ENCODE peak calls at places on chromosomes 2 and 18, in six cellular contexts. H, W, P, O, A and G are unnamed samples.

GRCh38 chr2:24643051-24643450 is 150.1 kb downstream of the PTRHD1 start:
- DNase-seq in O (no peak), H (no peak), P (no peak), W (no peak), A (no peak), G (no peak)

GRCh38 chr2:152942940-152943440 is 224.6 kb downstream of the ARL6IP6 start:
- DNase-seq in P (no peak), H (no peak), W (no peak), A (no peak), O (no peak), G (no peak)

GRCh38 chr2:8475349-8476045 is 206.4 kb upstream of the ID2 start:
- DNase-seq in P (no peak), W (no peak), A (no peak), O (no peak), H (no peak), G (no peak)

GRCh38 chr2:31735716-31736115 is 155.0 kb upstream of the SRD5A2 start:
- DNase-seq in O (no peak), W (no peak), H (no peak), P (no peak), A (no peak), G (no peak)

GRCh38 chr2:176879596-176879995 is 333.0 kb upstream of the HNRNPA3 start:
- DNase-seq in H (no peak), P (no peak), A (no peak), W (no peak), O (no peak), G (no peak)

GRCh38 chr2:30584116-30584515 is 137.1 kb downstream of the LCLAT1 start:
- DNase-seq in O (no peak), W (no peak), A (no peak), H (no peak), P (no peak), G (no peak)

GRCh38 chr2:178241852-178242551 is 47.7 kb downstream of the OSBPL6 start:
- DNase-seq in O (no peak), W (no peak), P (peak), A (peak), H (peak), G (peak)

GRCh38 chr2:112923237-112923966 is 12.4 kb downstream of the IL37 start:
- DNase-seq in H (no peak), A (no peak), O (no peak), P (no peak), W (no peak), G (no peak)

GRCh38 chr18:63233334-63233733 is 86.2 kb downstream of the BCL2 start:
- DNase-seq in P (no peak), O (no peak), W (no peak), A (no peak), H (no peak), G (no peak)

GRCh38 chr18:23033079-23033478 is 100.0 kb downstream of the RBBP8 start:
- DNase-seq in A (peak), W (no peak), P (no peak), H (no peak), O (no peak), G (no peak)

GRCh38 chr2:211331736-211332135 is 775.3 kb downstream of the CPS1 start:
- DNase-seq in H (no peak), O (no peak), P (no peak), W (no peak), A (no peak), G (no peak)

GRCh38 chr18:39839782-39840181 is 2115.3 kb upstream of the PIK3C3 start:
- DNase-seq in H (no peak), P (no peak), A (no peak), W (no peak), O (no peak), G (no peak)

GRCh38 chr18:11387880-11388279 is 221.5 kb upstream of the SLC35G4 start:
- DNase-seq in P (peak), A (peak), W (peak), H (no peak), O (no peak), G (no peak)

GRCh38 chr2:7721413-7721995 is 804.3 kb downstream of the RNF144A start:
- DNase-seq in O (no peak), A (no peak), W (no peak), H (no peak), P (no peak), G (no peak)

GRCh38 chr2:231200805-231201474 is 2.5 kb downstream of the ARMC9 start:
- DNase-seq in O (no peak), W (no peak), H (no peak), P (no peak), A (no peak), G (no peak)

GRCh38 chr2:146467425-146467824 is 1377.4 kb upstream of the ACVR2A start:
- DNase-seq in O (no peak), H (no peak), A (no peak), W (no peak), P (no peak), G (no peak)

GRCh38 chr18:44859751-44860458 is 179.2 kb downstream of the SETBP1 start:
- DNase-seq in H (no peak), O (no peak), W (no peak), P (no peak), A (no peak), G (no peak)

GRCh38 chr2:99398303-99398702 is 61.1 kb downstream of the EIF5B start:
- DNase-seq in P (no peak), O (no peak), W (no peak), H (no peak), A (no peak), G (no peak)

GRCh38 chr2:128901572-128902391 is 583.1 kb upstream of the HS6ST1 start:
- DNase-seq in W (no peak), O (no peak), A (no peak), P (no peak), H (no peak), G (no peak)

GRCh38 chr2:220660277-220661155 is 911.6 kb downstream of the EPHA4 start:
- DNase-seq in W (no peak), A (peak), H (no peak), P (no peak), O (no peak), G (no peak)

GRCh38 chr18:58231930-58232329 is 187.9 kb downstream of the NEDD4L start:
- DNase-seq in O (no peak), A (peak), W (no peak), P (peak), H (no peak), G (no peak)

GRCh38 chr18:67425724-67426123 is 90.8 kb downstream of the DSEL start:
- DNase-seq in H (no peak), A (no peak), P (no peak), O (no peak), W (no peak), G (no peak)

GRCh38 chr18:79405019-79405780 is 9.5 kb downstream of the NFATC1 start:
- DNase-seq in A (no peak), P (no peak), W (no peak), O (no peak), H (no peak), G (no peak)

GRCh38 chr2:119383410-119384140 is 16.8 kb downstream of the DBI start:
- DNase-seq in P (peak), A (no peak), W (no peak), H (no peak), O (no peak), G (no peak)

GRCh38 chr18:60663060-60663989 is 290.8 kb upstream of the MC4R start:
- DNase-seq in O (no peak), P (no peak), W (no peak), H (no peak), A (no peak), G (no peak)

GRCh38 chr18:56327171-56327885 is 311.1 kb downstream of the TXNL1 start:
- DNase-seq in A (no peak), P (no peak), O (no peak), W (no peak), H (no peak), G (no peak)

GRCh38 chr18:61569176-61569892 is 236.1 kb downstream of the CDH20 start:
- DNase-seq in P (no peak), H (no peak), O (no peak), A (no peak), W (peak), G (peak)

GRCh38 chr2:37623971-37624897 is 47.2 kb downstream of the CDC42EP3 start:
- DNase-seq in P (no peak), H (no peak), A (no peak), W (no peak), O (no peak), G (no peak)

GRCh38 chr2:200439981-200440380 is 69.9 kb downstream of the KCTD18 start:
- DNase-seq in P (no peak), A (no peak), H (no peak), W (no peak), O (no peak), G (no peak)

GRCh38 chr2:165499131-165499530 is 29.6 kb downstream of the CSRNP3 start:
- DNase-seq in H (no peak), P (no peak), W (no peak), O (no peak), A (no peak), G (no peak)

GRCh38 chr2:172223601-172224054 is 120.9 kb upstream of the DLX2 start:
- DNase-seq in H (no peak), W (no peak), P (no peak), A (peak), O (no peak), G (no peak)

GRCh38 chr18:26657618-26658581 is 109.5 kb upstream of the KCTD1 start:
- DNase-seq in H (no peak), W (no peak), P (no peak), A (no peak), O (no peak), G (no peak)

GRCh38 chr18:57980573-57981348 is 63.3 kb upstream of the NEDD4L start:
- DNase-seq in W (no peak), A (no peak), H (no peak), O (no peak), P (no peak), G (no peak)

DNA sequence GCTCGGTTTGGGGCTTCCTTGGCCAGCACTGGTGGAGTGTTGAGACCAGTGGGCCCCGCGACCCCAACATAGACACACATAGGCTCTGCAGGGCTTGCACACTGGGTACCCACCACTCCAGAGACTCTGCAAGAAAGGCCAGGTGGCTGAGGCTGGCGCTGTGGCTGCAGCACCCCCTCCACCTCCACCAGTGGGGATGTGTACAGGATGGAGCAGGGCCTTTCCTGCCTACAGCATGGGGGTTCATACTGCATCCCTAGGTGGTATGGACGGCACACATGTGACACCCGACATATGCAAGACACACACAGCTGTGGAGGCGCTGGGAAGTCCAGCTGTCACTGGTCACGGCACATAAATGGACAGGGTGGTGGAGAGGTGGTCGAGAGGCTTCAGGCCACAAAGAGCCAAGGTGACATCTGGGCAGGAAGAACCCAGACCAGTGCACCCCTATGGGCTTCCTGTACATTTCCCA is 1.3 kb downstream of the RNPEPL1 start:
- DNase-seq in W (no peak), A (no peak), O (no peak), P (no peak), H (peak), G (no peak)
- H3K27ac ChIP-seq in W (peak), A (peak), O (no peak), P (peak), H (peak), G (peak)

GRCh38 chr2:65367517-65367916 is 64.9 kb downstream of the SPRED2 start:
- DNase-seq in H (no peak), O (no peak), A (peak), W (no peak), P (no peak), G (no peak)
- H3K27ac ChIP-seq in H (no peak), O (no peak), A (peak), W (peak), P (no peak), G (no peak)

GRCh38 chr2:218311543-218311884 is 19.2 kb upstream of the TMBIM1 start:
- DNase-seq in A (no peak), H (no peak), O (no peak), W (no peak), P (no peak), G (no peak)
- H3K27ac ChIP-seq in A (peak), H (no peak), O (no peak), W (no peak), P (peak), G (no peak)

DNA sequence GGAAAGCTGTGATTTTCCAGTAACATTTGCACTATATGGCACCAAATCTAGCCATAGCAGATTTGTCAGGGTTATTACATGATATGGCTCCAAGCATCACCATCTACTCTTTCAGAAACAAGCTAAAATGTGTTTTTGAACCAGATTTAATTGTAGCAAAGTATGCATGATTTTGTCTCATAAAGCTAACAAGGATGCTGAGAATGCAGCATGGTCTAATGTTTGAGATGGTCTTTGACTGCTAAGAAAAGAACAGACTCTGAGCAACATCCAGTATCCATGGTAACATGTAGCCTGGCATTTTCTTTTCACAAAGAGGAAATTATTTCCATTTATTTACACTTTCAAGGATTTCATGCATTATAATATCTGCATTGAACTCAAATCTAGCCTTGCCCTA is 206.5 kb downstream of the PDE1A start:
- DNase-seq in W (no peak), H (no peak), O (no peak), P (no peak), A (no peak), G (no peak)
- H3K27ac ChIP-seq in W (no peak), H (no peak), O (no peak), P (no peak), A (no peak), G (no peak)

GRCh38 chr2:44456946-44457345 is 95.2 kb downstream of the CAMKMT start:
- DNase-seq in H (no peak), A (no peak), O (no peak), P (no peak), W (no peak), G (no peak)

GRCh38 chr2:44464437-44464836 is 102.7 kb downstream of the CAMKMT start:
- DNase-seq in P (no peak), W (no peak), H (no peak), O (no peak), A (no peak), G (no peak)

GRCh38 chr2:44462934-44463849 is 101.4 kb downstream of the CAMKMT start:
- DNase-seq in P (no peak), W (no peak), O (no peak), H (no peak), A (no peak), G (no peak)

GRCh38 chr2:44455877-44456276 is 94.1 kb downstream of the CAMKMT start:
- DNase-seq in W (no peak), O (no peak), P (no peak), H (no peak), A (no peak), G (no peak)

DNA sequence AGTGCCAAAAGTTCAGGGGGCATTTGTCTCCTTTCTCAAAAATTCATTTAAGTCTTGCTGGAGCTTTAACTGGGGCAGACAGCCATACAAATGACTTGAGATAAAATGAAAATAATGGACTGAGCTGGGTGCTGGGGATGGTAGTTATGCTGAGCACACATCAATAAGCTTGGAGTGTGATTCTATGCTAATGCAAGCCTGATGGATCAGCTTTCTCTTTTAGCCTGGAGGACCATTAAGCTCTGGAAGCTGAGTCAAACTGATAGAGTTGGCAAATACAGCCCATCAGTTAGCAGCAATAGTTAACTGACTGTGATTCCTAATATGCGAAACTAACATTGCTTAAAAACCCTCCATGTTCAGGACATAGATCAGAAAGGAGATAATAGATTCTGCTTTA is 98.0 kb downstream of the CAMKMT start:
- DNase-seq in W (no peak), H (no peak), P (no peak), A (no peak), O (no peak), G (no peak)
- H3K27ac ChIP-seq in W (no peak), H (no peak), P (no peak), A (no peak), O (no peak), G (no peak)

DNA sequence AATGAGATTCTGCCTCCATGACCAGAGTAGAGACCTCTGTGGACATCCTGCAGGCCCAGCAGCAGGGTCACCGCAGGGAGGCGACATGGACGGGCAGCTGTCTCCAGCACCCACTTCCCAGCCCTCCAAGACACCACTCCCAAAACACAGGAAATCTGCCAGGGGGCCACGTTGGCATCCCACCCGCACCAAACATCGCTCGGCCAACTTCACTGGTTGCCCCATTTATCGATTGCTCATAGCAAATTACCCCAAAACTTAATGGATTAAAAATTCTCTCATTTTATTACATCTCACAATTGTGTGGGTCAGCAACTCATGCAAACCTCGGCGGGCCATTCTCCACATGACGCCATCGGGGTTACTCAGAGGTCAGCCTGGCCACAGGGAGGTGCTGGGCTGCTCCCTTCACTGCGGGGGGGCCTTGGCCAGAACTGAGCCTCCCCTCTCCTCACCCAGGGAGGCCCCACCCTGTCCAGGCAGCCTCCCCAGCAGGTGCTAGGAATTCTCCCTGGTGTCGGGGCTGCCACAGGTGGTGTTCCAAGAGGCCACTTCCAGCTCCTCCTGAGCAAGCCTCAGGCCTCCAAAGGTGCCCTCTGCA is 420.7 kb upstream of the MYT1L start:
- DNase-seq in W (no peak), O (no peak), A (no peak), P (no peak), H (no peak), G (no peak)
- H3K27ac ChIP-seq in W (no peak), O (no peak), A (no peak), P (no peak), H (no peak), G (no peak)

DNA sequence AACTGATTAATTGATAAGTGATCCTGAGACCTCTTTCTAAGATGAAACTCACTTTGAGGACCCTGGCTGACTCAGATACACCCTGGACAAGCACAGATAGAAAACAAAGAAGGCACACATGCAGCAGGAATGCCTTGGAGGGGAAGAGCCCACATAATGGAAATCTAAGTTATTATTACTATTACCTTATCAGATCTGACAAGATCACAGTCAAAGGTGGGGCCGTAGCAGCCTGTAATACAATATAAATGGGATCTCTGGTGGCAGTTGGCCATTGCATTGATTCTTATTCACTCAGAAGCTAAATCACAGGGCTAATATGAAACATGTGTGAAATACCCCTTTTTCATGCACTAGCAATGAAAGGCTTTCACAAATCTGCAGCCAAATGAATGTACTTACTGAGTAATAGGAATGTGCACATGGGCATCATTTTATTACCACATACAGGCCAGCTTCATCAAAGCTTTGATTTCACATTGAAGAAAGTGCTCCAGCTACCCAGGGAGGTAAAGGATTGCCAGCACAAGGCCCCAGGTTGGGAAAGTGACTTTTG is 84.0 kb downstream of the ZBTB7C start:
- DNase-seq in A (no peak), P (no peak), H (no peak), O (no peak), W (no peak), G (no peak)
- H3K27ac ChIP-seq in A (no peak), P (no peak), H (no peak), O (no peak), W (no peak), G (no peak)

GRCh38 chr2:88601302-88601701 is 26.0 kb downstream of the EIF2AK3 start:
- DNase-seq in P (no peak), W (no peak), O (no peak), H (no peak), A (no peak), G (no peak)
- H3K27ac ChIP-seq in P (peak), W (peak), O (peak), H (no peak), A (peak), G (no peak)

DNA sequence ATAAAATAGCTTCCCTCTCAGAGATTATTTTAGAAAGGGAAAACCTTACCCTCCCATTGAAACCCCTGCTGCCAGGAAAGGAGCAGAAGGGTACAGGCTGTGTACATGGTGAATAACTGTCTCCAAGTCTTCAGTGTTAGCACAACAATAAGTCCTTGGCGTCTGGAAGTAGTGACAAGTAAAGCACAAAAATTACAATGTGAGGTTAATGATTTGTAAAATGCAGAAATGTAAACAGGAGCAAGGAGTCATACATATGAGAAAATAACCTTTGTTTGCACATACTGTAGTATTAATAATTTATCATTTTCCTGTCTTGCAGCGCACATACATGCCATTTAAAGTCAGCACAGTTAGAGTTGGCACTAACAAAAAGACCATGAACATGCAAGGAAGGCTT is 40.5 kb downstream of the ABHD3 start:
- DNase-seq in H (no peak), P (no peak), A (no peak), O (no peak), W (no peak), G (no peak)
- H3K27ac ChIP-seq in H (peak), P (no peak), A (no peak), O (no peak), W (no peak), G (no peak)